ENCODE peak calls at places on chromosomes 12 and 14, in four cellular contexts. F is HCT116, S is fibroblast of lung, E is MM.1S. H is an unnamed sample.

GRCh38 chr14:58865520-58866281 is 227.9 kb downstream of the DACT1 start:
- DNase-seq in F (no peak), S (peak), E (no peak), H (no peak)

GRCh38 chr14:93906341-93907329 is 20.5 kb upstream of the FAM181A start:
- DNase-seq in F (peak), S (peak), E (peak), H (peak)

GRCh38 chr12:89385965-89386537 is 33.8 kb upstream of the DUSP6 start:
- DNase-seq in F (no peak), S (no peak), E (no peak), H (no peak)

GRCh38 chr12:127966331-127966730 is 300.6 kb upstream of the TMEM132C start:
- DNase-seq in F (no peak), S (no peak), E (no peak), H (no peak)

GRCh38 chr12:92717202-92717601 is 14.4 kb downstream of the PLEKHG7 start:
- DNase-seq in F (peak), S (peak), E (no peak), H (no peak)

GRCh38 chr14:61343471-61343870 is 22.1 kb downstream of the PRKCH start:
- DNase-seq in F (no peak), S (no peak), E (no peak), H (no peak)

GRCh38 chr12:89349814-89350213 is 2.5 kb downstream of the DUSP6 start:
- DNase-seq in F (no peak), S (peak), E (peak), H (no peak)

GRCh38 chr14:104423715-104424405 is 155.7 kb upstream of the C14orf180 start:
- DNase-seq in F (no peak), S (no peak), E (no peak), H (no peak)

GRCh38 chr12:82505150-82505549 is 146.8 kb downstream of the METTL25 start:
- DNase-seq in F (no peak), S (no peak), E (no peak), H (no peak)

GRCh38 chr12:64528616-64529015 is 76.7 kb downstream of the TBK1 start:
- DNase-seq in F (no peak), S (no peak), E (no peak), H (no peak)

GRCh38 chr12:48988030-48988649 is 10.0 kb downstream of the WNT1 start:
- DNase-seq in F (no peak), S (no peak), E (peak), H (no peak)

GRCh38 chr12:100611031-100611430 is 37.5 kb downstream of the GAS2L3 start:
- DNase-seq in F (no peak), S (no peak), E (no peak), H (peak)

GRCh38 chr12:96094201-96094600 is 58.8 kb upstream of the LTA4H start:
- DNase-seq in F (peak), S (peak), E (peak), H (peak)

GRCh38 chr14:51547260-51547659 is 104.5 kb upstream of the FRMD6 start:
- DNase-seq in F (peak), S (peak), E (no peak), H (peak)

GRCh38 chr14:100375963-100376735 is 53.0 kb downstream of the SLC25A47 start:
- DNase-seq in F (peak), S (peak), E (peak), H (peak)

DNA sequence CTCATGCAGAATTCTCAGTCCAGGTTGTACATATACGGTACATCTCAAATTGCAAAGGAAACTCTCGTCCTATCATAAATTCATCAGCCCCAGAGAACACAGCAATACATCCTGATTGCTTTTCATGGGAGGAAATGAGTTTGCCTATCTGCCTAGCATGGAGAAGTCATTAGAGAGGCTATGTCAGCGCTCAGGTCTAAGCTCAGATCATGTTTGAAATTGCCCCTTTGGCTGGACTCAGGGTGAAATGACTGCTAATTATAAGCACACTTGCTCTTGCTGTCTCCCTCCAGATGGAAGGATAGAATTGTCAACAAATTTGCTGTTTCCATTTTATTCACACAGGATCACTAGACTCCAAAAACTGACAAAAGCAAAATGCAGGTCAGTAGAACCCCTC is 178.4 kb downstream of the RIMBP2 start:
- DNase-seq in F (no peak), S (no peak), E (no peak), H (no peak)
- H3K4me2 ChIP-seq in F (no peak), S (no peak), E (no peak), H (no peak)

GRCh38 chr12:124466200-124467128 is 100.9 kb downstream of the NCOR2 start:
- DNase-seq in F (no peak), S (peak), E (no peak), H (no peak)
- H3K4me3 ChIP-seq in F (no peak), S (no peak), E (no peak), H (no peak)

DNA sequence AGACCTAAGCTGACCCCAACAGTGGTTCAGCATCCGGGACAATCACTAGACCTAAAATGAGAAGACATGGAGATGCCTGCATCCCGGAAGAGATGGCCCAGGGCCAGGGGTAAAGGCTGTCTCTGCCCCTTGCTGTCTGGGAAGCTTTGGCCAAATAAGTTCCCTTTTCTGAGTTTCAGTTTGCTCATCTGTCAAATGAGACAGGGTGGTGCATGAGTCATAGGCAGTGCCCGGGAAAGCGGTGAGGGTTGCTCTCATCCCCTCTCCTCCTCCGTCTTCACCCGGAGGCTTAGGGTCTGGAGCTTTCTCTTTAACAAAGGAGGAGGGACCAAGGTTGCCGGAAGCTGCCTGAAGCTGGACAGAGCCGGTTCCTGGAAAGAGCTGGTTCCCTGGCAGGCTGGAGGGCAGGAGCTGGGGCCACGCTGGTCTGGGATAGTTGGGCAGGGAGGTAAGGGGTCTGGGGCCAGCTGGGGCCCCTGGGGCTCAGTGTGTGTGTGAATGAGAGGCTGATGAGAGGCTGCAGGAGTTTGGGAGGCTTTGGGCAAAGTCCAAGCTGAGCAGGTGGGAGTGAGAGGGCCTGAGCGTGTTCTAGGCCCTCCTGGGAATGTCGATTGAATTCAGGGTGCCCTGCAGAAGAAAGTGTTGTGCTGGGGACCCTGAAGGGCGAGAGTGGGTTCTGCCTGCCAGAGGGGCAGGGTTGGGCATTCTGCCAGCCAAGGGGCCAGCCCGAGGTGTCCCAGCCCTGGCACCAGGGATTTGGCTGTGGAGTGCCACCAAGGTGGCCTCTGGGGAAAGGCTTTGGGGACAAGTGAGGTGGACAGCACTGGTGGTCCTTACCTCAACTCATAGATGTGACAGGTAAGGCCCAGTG is at the start of gene SDSL:
- DNase-seq in F (peak), S (peak), E (peak), H (peak)
- H3K9ac ChIP-seq in F (peak), S (peak), E (peak), H (peak)

DNA sequence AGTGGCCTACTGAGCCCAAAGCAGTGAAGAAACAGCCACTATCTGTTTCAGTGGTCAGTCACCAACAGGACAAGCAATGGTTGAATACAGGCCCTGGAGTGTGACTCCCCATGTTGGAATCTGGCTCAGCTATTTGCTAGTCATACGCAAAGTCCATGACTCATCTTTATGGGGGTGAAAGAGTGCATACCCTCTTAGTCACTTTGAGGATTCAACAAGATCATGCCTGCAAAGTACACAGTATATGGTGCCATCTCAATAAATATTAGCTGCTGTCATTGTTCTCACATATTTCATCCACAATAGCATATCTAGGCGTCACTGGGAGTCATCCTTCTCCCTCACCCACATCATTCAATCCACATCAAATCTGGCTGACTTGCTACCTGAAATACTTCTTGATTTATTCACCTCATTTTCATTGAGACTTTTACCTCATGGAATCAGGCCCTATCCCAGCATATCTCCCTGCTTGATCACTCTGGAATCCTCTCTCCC is 26.4 kb upstream of the STAB2 start:
- DNase-seq in F (peak), S (peak), E (no peak), H (peak)
- H3K4me2 ChIP-seq in F (peak), S (no peak), E (no peak), H (peak)